ENCODE peak calls at places on chromosomes 11 and 22, in ten cellular contexts. J, C, E, I, M, Q, W, N, D and Y are unnamed samples.

GRCh38 chr11:15097411-15097810 is 17.3 kb upstream of the INSC start:
- DNase-seq in E (no peak), J (no peak), M (no peak), C (no peak), I (no peak), N (no peak), D (no peak), Q (no peak), W (no peak), Y (no peak)

GRCh38 chr22:19598054-19598855 is 74.0 kb upstream of the CLDN5 start:
- DNase-seq in M (no peak), J (no peak), I (no peak), W (no peak), Q (no peak), E (peak), N (peak), D (no peak), C (no peak), Y (no peak)

GRCh38 chr11:95577716-95578460 is 211.7 kb downstream of the FAM76B start:
- DNase-seq in N (peak), D (no peak), C (no peak), W (no peak), M (no peak), J (no peak), Q (peak), I (no peak), E (no peak), Y (no peak)

GRCh38 chr11:11514246-11514645 is 107.6 kb downstream of the GALNT18 start:
- DNase-seq in J (no peak), C (no peak), W (no peak), E (no peak), N (no peak), M (no peak), Q (no peak), D (no peak), I (no peak), Y (no peak)

GRCh38 chr11:76663912-76664440 is 6.6 kb downstream of the LRRC32 start:
- DNase-seq in M (no peak), E (no peak), W (no peak), I (no peak), Q (no peak), J (no peak), C (no peak), N (no peak), D (no peak), Y (no peak)

GRCh38 chr11:97703815-97704214 is 1314.0 kb downstream of the JRKL start:
- DNase-seq in W (no peak), I (no peak), C (no peak), M (no peak), N (no peak), D (no peak), Q (no peak), E (no peak), J (no peak), Y (no peak)

GRCh38 chr22:19419464-19420178 is 11.9 kb downstream of the HIRA start:
- DNase-seq in E (peak), N (no peak), W (no peak), I (no peak), D (no peak), M (peak), Q (peak), C (no peak), J (no peak), Y (peak)

GRCh38 chr11:113474362-113475159 is 637 bp downstream of the DRD2 start:
- DNase-seq in W (peak), N (peak), M (peak), Q (peak), J (peak), E (peak), I (peak), D (peak), C (peak), Y (peak)

GRCh38 chr22:50714150-50714549 is 23.9 kb upstream of the ACR start:
- DNase-seq in M (no peak), W (no peak), J (no peak), C (peak), Q (no peak), N (no peak), D (no peak), E (no peak), I (no peak), Y (no peak)

DNA sequence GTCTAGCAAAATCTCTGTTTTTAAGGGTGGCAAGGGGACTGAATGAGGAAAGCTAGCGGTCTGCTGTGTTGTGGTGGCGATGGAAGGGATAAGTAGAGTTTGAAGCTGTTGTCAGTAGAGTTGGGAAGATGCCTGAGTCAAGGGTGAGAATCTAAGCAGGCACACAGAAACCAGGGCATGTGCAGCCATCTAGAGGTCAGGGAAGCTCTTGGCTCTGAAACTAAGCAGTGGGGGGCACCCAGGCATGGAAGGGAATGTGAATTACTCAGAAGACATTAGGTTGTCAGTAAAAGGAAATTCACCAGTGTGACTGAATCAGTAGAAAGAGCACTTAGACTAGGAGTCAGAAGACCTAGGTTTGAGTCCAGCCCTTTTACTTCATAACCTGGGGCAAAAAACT is 15.4 kb downstream of the BMAL1 start:
- DNase-seq in Q (no peak), N (no peak), J (no peak), W (peak), M (no peak), D (no peak), C (no peak), I (no peak), E (no peak), Y (no peak)
- TF ChIP-seq CTCF in Q (no peak), N (no peak), J (no peak), W (no peak), M (no peak), D (no peak), C (no peak), I (no peak), E (no peak), Y (no peak)

GRCh38 chr11:129315781-129316579 is 59.7 kb upstream of the BARX2 start:
- DNase-seq in W (peak), N (peak), C (no peak), J (peak), E (no peak), I (peak), Q (no peak), M (no peak), D (peak), Y (no peak)
- TF ChIP-seq CTCF in W (no peak), N (no peak), C (no peak), J (no peak), E (no peak), I (no peak), Q (no peak), M (no peak), D (no peak), Y (no peak)

DNA sequence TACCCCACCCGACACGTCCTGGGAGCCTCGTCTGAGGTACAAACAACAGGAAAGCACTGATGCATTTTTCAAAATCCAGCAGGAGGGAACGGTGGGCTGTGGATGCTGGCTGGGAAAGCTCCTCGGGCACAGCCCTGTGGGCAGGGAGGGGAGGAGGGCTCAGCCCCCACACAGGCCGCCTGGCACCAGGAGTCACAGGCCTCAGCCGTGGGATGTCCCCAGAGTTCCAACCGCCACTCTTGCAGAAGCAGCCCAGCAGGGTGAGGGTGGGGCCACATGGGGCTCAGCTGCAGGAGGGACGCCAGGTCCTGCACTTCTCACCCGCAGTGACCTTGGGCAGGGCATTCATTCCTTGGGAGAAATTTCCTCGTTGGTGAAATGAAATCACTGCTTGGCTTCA is 274.6 kb downstream of the BRD1 start:
- DNase-seq in D (no peak), W (no peak), I (no peak), C (no peak), Q (no peak), N (no peak), M (no peak), J (no peak), E (no peak), Y (no peak)
- TF ChIP-seq CTCF in D (no peak), W (no peak), I (no peak), C (no peak), Q (no peak), N (no peak), M (no peak), J (no peak), E (no peak), Y (no peak)

DNA sequence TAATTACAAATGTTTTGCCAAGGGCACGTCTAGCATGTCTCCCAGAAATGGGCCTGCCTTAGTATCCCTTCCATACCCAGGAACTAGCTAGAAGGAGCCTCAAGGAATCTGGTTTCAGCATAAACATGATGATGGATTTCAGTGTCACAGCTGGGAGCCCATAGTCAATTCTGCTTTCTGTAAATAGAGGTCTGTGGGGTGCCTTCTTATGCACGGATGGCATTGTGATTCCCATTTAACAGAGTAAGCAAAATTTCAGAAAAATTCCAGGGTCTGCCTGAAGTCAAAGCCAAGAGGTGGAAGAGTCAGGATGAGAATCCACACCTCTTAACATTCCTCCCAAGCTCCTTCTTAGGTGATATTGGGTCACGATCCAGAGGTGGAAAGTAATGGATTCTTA is 12.1 kb downstream of the DUSP18 start:
- DNase-seq in W (no peak), N (no peak), E (no peak), D (no peak), M (no peak), Q (no peak), J (no peak), C (no peak), I (no peak), Y (no peak)
- TF ChIP-seq CTCF in W (no peak), N (no peak), E (no peak), D (no peak), M (no peak), Q (no peak), J (no peak), C (no peak), I (no peak), Y (no peak)

DNA sequence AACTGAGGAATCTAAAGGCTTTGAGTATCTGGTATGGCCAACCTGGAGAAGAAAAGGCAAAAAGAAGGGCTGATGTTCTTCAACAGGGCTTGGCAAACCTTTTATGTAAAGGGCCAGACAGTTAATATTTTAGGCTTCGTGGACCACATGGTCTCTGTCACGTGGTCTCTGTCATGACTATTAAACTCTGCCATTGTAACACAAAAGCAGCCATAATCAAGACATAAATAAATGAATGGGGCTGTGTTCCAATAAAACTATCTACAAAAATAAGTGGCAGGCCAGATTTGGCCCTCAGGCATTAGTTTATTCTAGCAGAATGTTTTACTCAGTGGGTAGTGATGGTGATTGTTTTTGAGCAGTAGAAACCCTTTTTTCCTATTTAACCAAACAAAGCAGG is 483 bp upstream of the ACCSL start:
- DNase-seq in E (no peak), M (no peak), D (no peak), Q (no peak), I (no peak), N (no peak), J (no peak), C (no peak), W (no peak), Y (no peak)
- TF ChIP-seq CTCF in E (no peak), M (no peak), D (no peak), Q (no peak), I (no peak), N (no peak), J (no peak), C (no peak), W (no peak), Y (no peak)

DNA sequence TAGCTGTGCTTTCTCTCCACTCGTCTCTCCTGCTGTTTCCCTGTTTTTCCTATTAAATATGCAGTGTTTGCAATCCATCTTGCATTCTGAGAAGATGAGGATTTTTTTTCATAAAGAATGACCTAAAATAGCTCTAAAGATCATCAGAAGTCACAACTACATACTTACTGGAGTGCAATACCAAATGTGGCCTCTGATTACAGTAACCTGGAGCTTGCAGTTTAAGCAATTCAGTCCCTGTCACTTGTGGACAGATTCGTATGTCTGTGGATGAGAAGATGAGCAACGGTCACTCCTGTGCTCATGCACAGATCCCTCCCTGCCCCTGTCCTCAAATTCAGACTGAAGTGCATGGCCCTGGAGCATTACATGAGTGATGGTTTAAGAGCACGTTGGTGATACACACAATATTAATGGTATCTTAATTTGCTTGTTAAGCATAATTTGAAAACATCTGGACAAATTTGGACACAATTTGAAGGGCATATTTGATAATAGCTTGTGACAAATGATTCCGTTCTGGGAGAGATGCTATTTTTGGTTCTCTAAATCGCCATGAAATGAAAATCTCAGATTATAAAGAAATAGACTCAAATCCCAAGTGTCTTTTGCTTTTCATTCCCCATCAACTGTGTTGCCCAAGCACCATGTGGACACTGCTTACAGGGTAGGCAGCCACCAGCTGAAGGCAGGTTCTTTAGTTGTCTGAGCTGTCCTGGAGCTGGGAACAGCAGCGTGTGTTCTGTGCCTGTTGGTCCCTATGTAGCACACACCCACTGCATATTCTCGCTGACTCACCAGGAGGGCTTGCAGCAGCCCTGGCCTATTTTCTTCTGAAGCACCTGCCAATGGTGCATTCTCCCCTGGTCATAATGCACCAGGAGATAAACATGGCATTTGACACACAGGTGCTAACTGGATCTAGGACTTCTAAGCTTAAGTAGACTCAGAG is 32.6 kb upstream of the PRAME start:
- DNase-seq in W (no peak), D (no peak), E (peak), M (no peak), N (no peak), Q (no peak), I (no peak), J (no peak), C (no peak), Y (no peak)
- TF ChIP-seq CTCF in W (no peak), D (peak), E (peak), M (no peak), N (no peak), Q (no peak), I (no peak), J (peak), C (no peak), Y (no peak)

GRCh38 chr11:43931717-43932039 is 10.8 kb upstream of the C11orf96 start:
- DNase-seq in J (no peak), N (no peak), I (no peak), C (no peak), D (no peak), W (no peak), M (no peak), E (no peak), Q (no peak), Y (peak)
- TF ChIP-seq CTCF in J (no peak), N (no peak), I (no peak), C (no peak), D (peak), W (no peak), M (no peak), E (no peak), Q (no peak), Y (no peak)